ENCODE peak calls at places on chromosomes 12 and 14, in four cellular contexts. One of them, this sample, is unnamed.

GRCh38 chr12:4025420-4026358 is 152.5 kb upstream of the PARP11 start:
- DNase-seq in GM23338: peak
- DNase-seq in IMR-90: no peak
- DNase-seq in breast epithelium: no peak
- DNase-seq in this sample: no peak

GRCh38 chr12:108850854-108851573 is 6.4 kb downstream of the SSH1 start:
- DNase-seq in GM23338: no peak
- DNase-seq in IMR-90: peak
- DNase-seq in breast epithelium: no peak
- DNase-seq in this sample: no peak

GRCh38 chr14:100375963-100376735 is 53.0 kb downstream of the SLC25A47 start:
- DNase-seq in GM23338: peak
- DNase-seq in IMR-90: peak
- DNase-seq in breast epithelium: peak
- DNase-seq in this sample: peak

GRCh38 chr14:20262642-20263128 is 23.6 kb downstream of the OR11H4 start:
- DNase-seq in GM23338: peak
- DNase-seq in IMR-90: peak
- DNase-seq in breast epithelium: no peak
- DNase-seq in this sample: no peak

GRCh38 chr12:32944195-32944594 is 47.6 kb upstream of the PKP2 start:
- DNase-seq in GM23338: no peak
- DNase-seq in IMR-90: no peak
- DNase-seq in breast epithelium: no peak
- DNase-seq in this sample: no peak

GRCh38 chr12:76740501-76740900 is 23.4 kb upstream of the ZDHHC17 start:
- DNase-seq in GM23338: no peak
- DNase-seq in IMR-90: no peak
- DNase-seq in breast epithelium: no peak
- DNase-seq in this sample: no peak

GRCh38 chr12:112524676-112525425 is 106.1 kb downstream of the PTPN11 start:
- DNase-seq in GM23338: peak
- DNase-seq in IMR-90: peak
- DNase-seq in breast epithelium: no peak
- DNase-seq in this sample: no peak

GRCh38 chr12:76765598-76765997 is 1.7 kb downstream of the ZDHHC17 start:
- DNase-seq in GM23338: no peak
- DNase-seq in IMR-90: no peak
- DNase-seq in breast epithelium: no peak
- DNase-seq in this sample: no peak

GRCh38 chr14:90903101-90903500 is 86.9 kb upstream of the TTC7B start:
- DNase-seq in GM23338: peak
- DNase-seq in IMR-90: peak
- DNase-seq in breast epithelium: no peak
- DNase-seq in this sample: no peak

GRCh38 chr14:24313912-24314311 is 2.6 kb downstream of the LTB4R start:
- DNase-seq in GM23338: no peak
- DNase-seq in IMR-90: no peak
- DNase-seq in breast epithelium: no peak
- DNase-seq in this sample: no peak
- H3K27ac ChIP-seq in GM23338: no peak
- H3K27ac ChIP-seq in IMR-90: no peak
- H3K27ac ChIP-seq in breast epithelium: peak
- H3K27ac ChIP-seq in this sample: peak

GRCh38 chr12:122966743-122967058 is 438 bp upstream of the ABCB9 start:
- DNase-seq in GM23338: no peak
- DNase-seq in IMR-90: no peak
- DNase-seq in breast epithelium: no peak
- DNase-seq in this sample: no peak
- H3K4me3 ChIP-seq in GM23338: peak
- H3K4me3 ChIP-seq in IMR-90: no peak
- H3K4me3 ChIP-seq in breast epithelium: peak
- H3K4me3 ChIP-seq in this sample: peak

GRCh38 chr12:79439179-79439825 is 251.5 kb downstream of the PAWR start:
- DNase-seq in GM23338: no peak
- DNase-seq in IMR-90: no peak
- DNase-seq in breast epithelium: no peak
- DNase-seq in this sample: no peak
- TF ChIP-seq CTCF in GM23338: no peak
- TF ChIP-seq CTCF in IMR-90: no peak
- TF ChIP-seq CTCF in breast epithelium: no peak
- TF ChIP-seq CTCF in this sample: no peak

DNA sequence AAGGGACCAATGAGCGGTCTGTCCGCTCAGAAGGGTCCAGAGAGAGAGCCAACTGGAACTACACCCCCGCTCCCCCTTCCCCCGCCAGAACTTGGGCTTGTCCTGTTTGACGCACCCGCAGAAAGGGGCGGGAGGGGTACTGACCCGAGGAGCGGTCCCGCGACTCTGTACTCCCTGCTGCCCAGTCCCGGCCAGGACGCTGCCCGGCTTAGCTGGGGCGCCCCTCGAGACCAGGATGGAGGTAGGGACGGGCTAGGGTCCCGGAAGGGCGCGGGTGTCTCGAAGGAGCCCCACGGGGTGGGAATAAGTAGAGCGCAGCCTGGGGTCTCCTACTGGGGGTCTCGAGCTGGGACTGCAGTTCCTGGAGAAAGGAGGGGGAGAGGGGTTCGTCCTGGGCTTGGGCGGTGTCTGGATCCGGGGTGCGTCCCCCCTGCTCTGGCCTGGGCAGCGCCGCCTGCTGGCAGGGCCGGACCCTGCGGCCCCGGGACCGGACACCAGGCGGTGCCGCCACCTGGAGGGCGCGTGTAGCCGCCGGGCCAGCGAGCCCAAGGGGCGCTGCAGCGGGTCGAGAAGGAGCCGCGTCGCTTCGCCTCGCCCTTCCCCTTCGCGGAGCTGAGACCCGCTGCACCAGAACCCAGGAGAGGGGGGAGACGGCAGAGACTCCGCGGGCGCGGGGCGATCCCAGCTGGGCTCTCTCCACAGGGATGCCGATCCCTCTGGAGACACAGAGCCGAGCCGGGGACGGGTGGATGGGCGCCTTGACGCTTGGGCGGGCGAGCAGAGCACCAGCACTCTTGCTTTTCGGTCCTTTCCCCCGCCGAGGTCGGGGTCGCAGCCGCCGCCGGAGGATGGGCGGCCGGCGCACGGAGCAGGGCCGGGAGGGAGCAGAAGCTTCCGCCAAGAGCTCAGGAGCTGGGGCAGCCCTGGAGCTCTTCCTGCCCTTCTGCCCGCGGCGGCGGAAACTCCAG is 3.7 kb upstream of the CACNB3 start:
- DNase-seq in GM23338: peak
- DNase-seq in IMR-90: peak
- DNase-seq in breast epithelium: peak
- DNase-seq in this sample: no peak
- H3K27ac ChIP-seq in GM23338: no peak
- H3K27ac ChIP-seq in IMR-90: peak
- H3K27ac ChIP-seq in breast epithelium: peak
- H3K27ac ChIP-seq in this sample: peak

GRCh38 chr12:52950553-52950952 is 1.6 kb downstream of the KRT18 start:
- DNase-seq in GM23338: no peak
- DNase-seq in IMR-90: no peak
- DNase-seq in breast epithelium: no peak
- DNase-seq in this sample: no peak
- H3K4me3 ChIP-seq in GM23338: peak
- H3K4me3 ChIP-seq in IMR-90: no peak
- H3K4me3 ChIP-seq in breast epithelium: peak
- H3K4me3 ChIP-seq in this sample: peak

GRCh38 chr12:12017798-12018197 is 52.9 kb upstream of the BCL2L14 start:
- DNase-seq in GM23338: peak
- DNase-seq in IMR-90: no peak
- DNase-seq in breast epithelium: no peak
- DNase-seq in this sample: no peak
- TF ChIP-seq CTCF in GM23338: peak
- TF ChIP-seq CTCF in IMR-90: peak
- TF ChIP-seq CTCF in breast epithelium: peak
- TF ChIP-seq CTCF in this sample: no peak

GRCh38 chr12:46265102-46265501 is 3.7 kb downstream of the SLC38A1 start:
- DNase-seq in GM23338: no peak
- DNase-seq in IMR-90: no peak
- DNase-seq in breast epithelium: no peak
- DNase-seq in this sample: no peak
- H3K27ac ChIP-seq in GM23338: peak
- H3K27ac ChIP-seq in IMR-90: no peak
- H3K27ac ChIP-seq in breast epithelium: no peak
- H3K27ac ChIP-seq in this sample: no peak

DNA sequence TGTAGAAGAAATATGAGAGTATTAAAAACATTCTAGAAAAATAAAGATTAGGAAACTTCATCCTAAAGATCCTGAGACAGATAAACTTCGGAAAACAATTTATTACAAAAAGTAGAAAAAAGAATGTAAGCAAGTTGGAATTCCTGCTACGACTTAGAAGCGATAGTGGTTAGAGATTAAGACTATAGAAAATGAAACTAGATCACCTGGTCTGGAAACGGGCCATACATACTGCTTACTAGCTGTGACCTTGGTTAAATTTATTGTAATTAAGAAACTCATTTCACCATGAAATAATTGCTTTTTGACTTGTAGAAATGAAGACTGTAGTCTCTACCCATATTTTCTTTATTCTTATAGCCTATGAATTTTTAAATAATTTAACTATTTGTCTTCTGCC is 614.1 kb downstream of the SLC16A7 start:
- DNase-seq in GM23338: no peak
- DNase-seq in IMR-90: no peak
- DNase-seq in breast epithelium: no peak
- DNase-seq in this sample: no peak
- H3K4me3 ChIP-seq in GM23338: no peak
- H3K4me3 ChIP-seq in IMR-90: no peak
- H3K4me3 ChIP-seq in breast epithelium: no peak
- H3K4me3 ChIP-seq in this sample: no peak